ENCODE peak calls at places on chromosomes 4 and X, in eight cellular contexts. T is pancreas; U is CD8-positive, alpha-beta T cell; H is upper lobe of left lung; G is astrocyte; M is IMR-90; Y is hepatocyte; X is left ventricle myocardium inferior. S is an unnamed sample.

GRCh38 chr4:36255575-36255974 is 11.3 kb upstream of the ARAP2 start:
- DNase-seq in Y (no peak), G (no peak), T (no peak), X (no peak), U (peak), H (peak), M (no peak), S (no peak)

GRCh38 chrX:46941341-46941740 is 29.1 kb downstream of the JADE3 start:
- DNase-seq in U (no peak), M (no peak), Y (no peak), T (no peak), H (no peak), G (peak), X (no peak), S (no peak)

GRCh38 chr4:61752617-61753016 is 552.5 kb downstream of the ADGRL3 start:
- DNase-seq in T (no peak), G (no peak), H (no peak), Y (no peak), X (no peak), M (no peak), U (no peak), S (no peak)

GRCh38 chrX:150449313-150449712 is 86.2 kb downstream of the MAMLD1 start:
- DNase-seq in U (no peak), M (no peak), X (no peak), G (no peak), Y (no peak), H (no peak), T (no peak), S (no peak)

GRCh38 chr4:31545755-31546154 is 825.6 kb downstream of the PCDH7 start:
- DNase-seq in M (no peak), G (no peak), T (no peak), H (no peak), Y (no peak), U (no peak), X (no peak), S (no peak)

GRCh38 chr4:138828926-138829325 is 186.7 kb upstream of the NOCT start:
- DNase-seq in M (no peak), T (no peak), G (no peak), Y (no peak), H (no peak), U (no peak), X (peak), S (no peak)

GRCh38 chrX:118528089-118528753 is 32.6 kb downstream of the DOCK11 start:
- DNase-seq in U (peak), T (no peak), M (no peak), Y (no peak), X (no peak), H (no peak), G (no peak), S (no peak)

GRCh38 chrX:23782455-23782854 is 518 bp upstream of the SAT1 start:
- DNase-seq in T (no peak), X (no peak), G (no peak), U (no peak), M (no peak), H (no peak), Y (no peak), S (no peak)

GRCh38 chr4:97072666-97073065 is 1070.6 kb downstream of the STPG2 start:
- DNase-seq in H (no peak), M (no peak), Y (no peak), T (no peak), X (no peak), U (no peak), G (no peak), S (no peak)

GRCh38 chr4:89661490-89661889 is 175.5 kb downstream of the SNCA start:
- DNase-seq in Y (no peak), M (peak), X (no peak), U (no peak), H (no peak), G (peak), T (no peak), S (peak)

GRCh38 chrX:131747173-131747572 is 203.3 kb downstream of the OR13H1 start:
- DNase-seq in G (peak), H (peak), X (no peak), U (no peak), T (peak), M (peak), Y (no peak), S (peak)

GRCh38 chr4:81447551-81448266 is 24.0 kb downstream of the RASGEF1B start:
- DNase-seq in Y (no peak), G (no peak), X (no peak), T (no peak), M (peak), H (no peak), U (no peak), S (peak)

GRCh38 chr4:137705171-137705783 is 173.0 kb upstream of the PCDH18 start:
- DNase-seq in X (no peak), U (no peak), T (no peak), G (peak), H (no peak), M (peak), Y (peak), S (peak)

GRCh38 chr4:102783006-102783405 is 22.2 kb upstream of the MANBA start:
- DNase-seq in U (no peak), H (no peak), Y (no peak), X (no peak), M (peak), G (no peak), T (no peak), S (no peak)

GRCh38 chrX:70449457-70449966 is 4.9 kb downstream of the DLG3 start:
- DNase-seq in G (no peak), Y (no peak), T (no peak), H (no peak), M (no peak), U (no peak), X (no peak), S (no peak)

GRCh38 chr4:20565075-20565721 is 135.1 kb upstream of the PACRGL start:
- DNase-seq in H (no peak), U (no peak), G (peak), M (peak), Y (no peak), X (no peak), T (no peak), S (no peak)

GRCh38 chr4:21032246-21032645 is 332.0 kb downstream of the PACRGL start:
- DNase-seq in M (no peak), T (no peak), G (no peak), H (no peak), Y (no peak), U (no peak), X (no peak), S (no peak)

GRCh38 chrX:154020500-154021115 is 906 bp upstream of the IRAK1 start:
- DNase-seq in M (no peak), X (no peak), U (no peak), Y (no peak), H (no peak), T (no peak), G (no peak), S (no peak)

GRCh38 chrX:106955004-106955772 is 35.0 kb downstream of the CLDN2 start:
- DNase-seq in U (no peak), M (peak), Y (no peak), G (peak), T (no peak), X (no peak), H (no peak), S (no peak)

GRCh38 chrX:136168929-136169735 is 21.8 kb downstream of the FHL1 start:
- DNase-seq in M (peak), T (no peak), X (peak), H (no peak), G (peak), U (no peak), Y (peak), S (peak)

GRCh38 chrX:136170109-136170800 is 22.9 kb downstream of the FHL1 start:
- DNase-seq in U (no peak), G (peak), T (no peak), M (peak), Y (peak), X (peak), H (no peak), S (no peak)

GRCh38 chrX:136162827-136163427 is 15.6 kb downstream of the FHL1 start:
- DNase-seq in X (peak), Y (peak), T (no peak), M (peak), G (no peak), H (no peak), U (peak), S (peak)

GRCh38 chrX:136163694-136164093 is 16.4 kb downstream of the FHL1 start:
- DNase-seq in G (peak), Y (no peak), H (no peak), M (no peak), T (no peak), X (no peak), U (no peak), S (no peak)

DNA sequence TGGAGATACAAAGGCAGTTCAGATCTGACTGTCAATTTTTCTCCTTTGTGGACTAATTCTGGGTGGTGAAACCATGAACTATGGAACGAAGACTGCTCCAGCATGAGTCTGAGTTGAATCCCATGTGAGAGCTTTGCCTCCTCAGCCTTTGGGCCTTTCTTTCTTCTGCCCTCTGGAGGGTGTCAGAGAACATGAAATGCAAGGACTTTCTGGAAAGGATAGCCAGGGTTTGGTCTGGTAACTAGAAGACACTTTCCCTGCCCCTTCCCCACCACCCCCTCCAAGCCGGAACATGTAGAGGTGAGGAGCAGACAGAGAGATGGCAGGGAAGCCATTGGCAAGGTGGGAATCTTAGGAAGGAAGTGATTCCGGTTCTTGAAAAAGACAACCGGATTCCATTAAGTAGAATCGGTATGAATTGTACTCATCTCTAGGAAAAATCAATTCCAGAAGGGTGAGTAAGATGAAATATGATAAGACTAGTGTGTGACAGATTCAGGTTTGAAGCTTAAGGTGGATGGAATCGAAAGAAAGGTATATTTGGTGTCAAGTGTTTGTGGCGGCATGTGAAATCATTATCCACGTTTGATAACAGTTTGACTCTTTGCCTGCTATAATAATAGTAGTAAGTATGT is 19.0 kb downstream of the FHL1 start:
- DNase-seq in G (peak), H (no peak), X (no peak), Y (peak), M (peak), U (no peak), T (no peak), S (no peak)
- TF ChIP-seq CTCF in G (no peak), H (peak), X (peak), Y (peak), M (peak), U (no peak), T (no peak), S (peak)

DNA sequence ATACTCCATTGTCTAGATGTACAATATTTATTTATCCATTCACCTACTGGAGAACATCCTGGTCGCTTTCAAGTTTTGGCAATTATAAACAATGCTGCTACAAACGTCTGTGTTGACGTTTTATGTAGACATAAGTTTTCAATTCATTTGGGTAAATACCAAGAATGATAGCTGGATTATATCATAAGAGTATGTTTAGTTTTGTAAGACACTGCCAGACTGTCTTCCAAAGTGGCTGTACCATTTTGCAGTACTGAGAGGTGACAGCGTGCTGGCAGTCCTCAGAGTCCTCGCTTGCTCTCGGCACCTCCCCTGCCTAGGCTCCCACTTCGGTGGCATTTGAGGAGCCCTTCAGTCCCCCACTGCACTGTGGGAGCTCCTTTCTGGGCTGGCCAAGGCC is 253.3 kb upstream of the INTU start:
- DNase-seq in M (no peak), T (no peak), G (no peak), Y (no peak), X (no peak), U (no peak), H (no peak), S (no peak)
- H3K4me3 ChIP-seq in M (no peak), T (no peak), G (no peak), Y (no peak), X (no peak), U (no peak), H (no peak), S (no peak)

GRCh38 chrX:29762006-29762405 is 453.4 kb upstream of the MAGEB2 start:
- DNase-seq in T (no peak), U (no peak), M (no peak), Y (no peak), H (no peak), X (no peak), G (peak), S (no peak)
- H3K27ac ChIP-seq in T (no peak), U (no peak), M (no peak), Y (no peak), H (no peak), X (no peak), G (no peak), S (no peak)

GRCh38 chrX:44032479-44032878 is 59.3 kb upstream of the NDP start:
- DNase-seq in T (no peak), H (no peak), X (no peak), Y (no peak), M (no peak), U (no peak), G (no peak), S (no peak)
- TF ChIP-seq CTCF in T (no peak), H (no peak), X (no peak), Y (no peak), M (no peak), U (no peak), G (no peak), S (no peak)

DNA sequence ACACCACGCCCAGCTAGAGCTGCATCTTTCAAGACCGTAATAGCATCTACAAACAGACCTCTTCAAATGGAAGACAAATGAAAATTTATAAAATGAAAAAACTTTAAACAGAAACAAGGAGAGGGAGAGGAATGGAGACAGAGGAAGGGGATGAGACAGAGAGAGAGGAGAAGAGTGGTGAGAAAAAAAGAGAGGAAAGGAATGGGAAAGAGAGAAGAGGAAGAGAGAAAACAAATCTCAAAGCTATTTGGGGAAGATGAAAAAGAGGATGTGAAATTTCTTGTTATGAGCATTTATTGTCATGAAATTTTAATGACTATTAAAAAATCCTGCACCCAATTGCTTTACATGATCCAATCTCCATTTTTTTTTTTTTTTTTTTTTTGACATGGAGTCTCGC is 726.9 kb downstream of the GRID2 start:
- DNase-seq in H (no peak), G (no peak), Y (no peak), T (no peak), X (no peak), M (no peak), U (no peak), S (no peak)
- H3K4me3 ChIP-seq in H (no peak), G (no peak), Y (no peak), T (no peak), X (no peak), M (no peak), U (no peak), S (no peak)